ENCODE peak calls at places on chromosomes 12 and 14, in eight cellular contexts. I is lower lobe of right lung, X is bronchial epithelial cell, H is GM12864, A is tibial nerve, B is AG04450, J is endothelial cell, P is AG10803. Q is an unnamed sample.

GRCh38 chr12:49331360-49332222 is 5.4 kb downstream of the C1QL4 start:
- DNase-seq in I (peak), X (peak), H (no peak), A (peak), B (peak), J (peak), P (peak), Q (peak)

GRCh38 chr14:78455896-78456435 is 285.8 kb downstream of the NRXN3 start:
- DNase-seq in I (no peak), X (no peak), H (peak), A (no peak), B (no peak), J (no peak), P (no peak), Q (no peak)

GRCh38 chr14:65250162-65250495 is 147.8 kb upstream of the MAX start:
- DNase-seq in I (no peak), X (no peak), H (no peak), A (no peak), B (no peak), J (no peak), P (no peak), Q (no peak)

GRCh38 chr14:70700955-70701354 is 59.2 kb downstream of the TTC9 start:
- DNase-seq in I (no peak), X (no peak), H (no peak), A (no peak), B (no peak), J (peak), P (no peak), Q (no peak)

GRCh38 chr12:105748806-105749600 is 389.8 kb downstream of the NUAK1 start:
- DNase-seq in I (no peak), X (peak), H (no peak), A (peak), B (peak), J (no peak), P (peak), Q (no peak)

GRCh38 chr14:68705741-68706283 is 87.1 kb downstream of the ZFP36L1 start:
- DNase-seq in I (no peak), X (peak), H (no peak), A (no peak), B (no peak), J (no peak), P (no peak), Q (no peak)

GRCh38 chr12:58939399-58940100 is 19.2 kb upstream of the LRIG3 start:
- DNase-seq in I (no peak), X (no peak), H (no peak), A (no peak), B (no peak), J (no peak), P (no peak), Q (no peak)

GRCh38 chr12:39605996-39606395 is 13.6 kb downstream of the ABCD2 start:
- DNase-seq in I (no peak), X (peak), H (no peak), A (no peak), B (no peak), J (no peak), P (peak), Q (no peak)

GRCh38 chr14:59882957-59883356 is 12.4 kb upstream of the RTN1 start:
- DNase-seq in I (no peak), X (peak), H (no peak), A (no peak), B (no peak), J (no peak), P (no peak), Q (no peak)

GRCh38 chr12:114092981-114093380 is 126.9 kb upstream of the RBM19 start:
- DNase-seq in I (no peak), X (no peak), H (no peak), A (no peak), B (no peak), J (no peak), P (peak), Q (no peak)

GRCh38 chr14:74346341-74346740 is 1.9 kb upstream of the VRTN start:
- DNase-seq in I (no peak), X (no peak), H (no peak), A (no peak), B (no peak), J (no peak), P (no peak), Q (no peak)

GRCh38 chr14:80213602-80214001 is 2.3 kb upstream of the DIO2 start:
- DNase-seq in I (no peak), X (peak), H (peak), A (peak), B (no peak), J (peak), P (peak), Q (no peak)

GRCh38 chr14:95444132-95445129 is 72.0 kb downstream of the SYNE3 start:
- DNase-seq in I (no peak), X (no peak), H (no peak), A (no peak), B (no peak), J (no peak), P (no peak), Q (no peak)

GRCh38 chr12:51971679-51972423 is 20.4 kb downstream of the ACVR1B start:
- DNase-seq in I (no peak), X (no peak), H (no peak), A (no peak), B (no peak), J (no peak), P (peak), Q (no peak)

GRCh38 chr14:104293851-104294627 is 155.7 kb downstream of the KIF26A start:
- DNase-seq in I (peak), X (no peak), H (no peak), A (no peak), B (no peak), J (no peak), P (no peak), Q (no peak)

GRCh38 chr12:59708059-59708458 is 112.2 kb downstream of the SLC16A7 start:
- DNase-seq in I (no peak), X (peak), H (no peak), A (no peak), B (peak), J (no peak), P (peak), Q (no peak)

GRCh38 chr14:37591311-37591940 is 3.6 kb downstream of the FOXA1 start:
- DNase-seq in I (peak), X (peak), H (no peak), A (no peak), B (no peak), J (peak), P (no peak), Q (no peak)

GRCh38 chr14:99261916-99262787 is 9.8 kb downstream of the BCL11B start:
- DNase-seq in I (no peak), X (no peak), H (no peak), A (no peak), B (no peak), J (no peak), P (no peak), Q (no peak)

DNA sequence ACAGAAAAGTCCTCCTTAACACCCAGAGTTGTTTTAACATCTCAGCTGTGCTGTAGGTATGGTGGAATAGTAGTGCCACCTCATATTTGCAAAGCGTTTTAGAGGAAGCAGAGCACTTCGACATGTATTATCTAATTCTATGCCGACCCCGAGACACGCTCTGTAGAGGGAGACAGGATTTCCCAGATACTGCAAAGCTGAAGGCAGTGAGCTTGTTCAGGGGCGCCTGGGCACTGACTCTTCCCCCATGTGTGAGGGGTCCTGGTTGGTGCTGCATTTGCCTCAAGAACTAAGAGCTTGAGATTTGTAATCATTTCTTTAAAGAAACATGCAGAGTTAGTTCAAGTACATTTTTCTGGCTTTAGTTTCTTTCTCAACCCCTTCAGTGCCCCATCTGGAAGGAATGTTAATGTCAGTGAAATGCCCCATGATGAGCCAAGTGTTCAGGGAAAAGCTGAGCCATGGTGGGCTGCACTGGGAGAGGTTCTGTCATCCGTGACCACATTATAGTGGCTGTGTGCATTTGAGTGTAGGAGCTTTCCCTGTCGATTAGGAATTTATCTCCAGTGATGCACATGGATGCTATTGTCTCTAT is 66.3 kb downstream of the MBIP start:
- DNase-seq in I (no peak), X (peak), H (no peak), A (no peak), B (no peak), J (no peak), P (peak), Q (no peak)
- TF ChIP-seq CTCF in I (no peak), X (peak), H (no peak), A (no peak), B (peak), J (peak), P (peak), Q (no peak)

DNA sequence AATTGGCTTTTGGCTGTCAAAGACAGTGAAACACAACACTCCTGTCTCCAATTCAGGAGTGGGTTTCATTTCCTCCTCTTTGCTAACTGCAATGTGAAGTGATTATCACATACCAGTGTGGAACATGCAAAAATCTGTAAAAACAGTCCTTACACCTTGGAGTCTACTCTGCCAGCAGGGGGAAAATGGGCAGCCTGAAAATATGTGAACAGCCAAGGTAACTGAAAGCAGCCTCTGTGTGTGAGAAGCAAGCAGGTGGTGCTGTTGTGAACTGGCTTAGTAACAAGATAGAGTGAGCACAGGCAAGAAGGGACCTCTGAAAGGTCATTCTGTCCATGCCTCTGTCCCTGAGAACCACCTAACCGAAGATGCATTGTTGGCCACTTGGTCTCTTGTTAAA is 6.0 kb downstream of the PRMT8 start:
- DNase-seq in I (no peak), X (peak), H (no peak), A (no peak), B (no peak), J (peak), P (no peak), Q (no peak)
- TF ChIP-seq CTCF in I (no peak), X (peak), H (no peak), A (no peak), B (no peak), J (peak), P (no peak), Q (no peak)

GRCh38 chr12:45178771-45179170 is 37.1 kb upstream of the ANO6 start:
- DNase-seq in I (no peak), X (no peak), H (no peak), A (no peak), B (no peak), J (no peak), P (no peak), Q (no peak)

GRCh38 chr12:45182511-45182910 is 33.4 kb upstream of the ANO6 start:
- DNase-seq in I (no peak), X (no peak), H (no peak), A (no peak), B (no peak), J (no peak), P (no peak), Q (no peak)

GRCh38 chr12:45186762-45187161 is 29.1 kb upstream of the ANO6 start:
- DNase-seq in I (no peak), X (no peak), H (no peak), A (no peak), B (no peak), J (no peak), P (no peak), Q (no peak)

GRCh38 chr12:45184145-45184958 is 31.5 kb upstream of the ANO6 start:
- DNase-seq in I (no peak), X (no peak), H (no peak), A (no peak), B (no peak), J (no peak), P (peak), Q (no peak)

GRCh38 chr12:45183263-45183662 is 32.6 kb upstream of the ANO6 start:
- DNase-seq in I (no peak), X (peak), H (no peak), A (no peak), B (no peak), J (no peak), P (peak), Q (no peak)
- TF ChIP-seq CTCF in I (peak), X (peak), H (peak), A (peak), B (peak), J (no peak), P (peak), Q (peak)

GRCh38 chr12:75289678-75290200 is 40.4 kb downstream of the CAPS2 start:
- DNase-seq in I (no peak), X (peak), H (no peak), A (no peak), B (no peak), J (no peak), P (peak), Q (no peak)
- TF ChIP-seq CTCF in I (no peak), X (peak), H (no peak), A (no peak), B (peak), J (no peak), P (peak), Q (peak)

DNA sequence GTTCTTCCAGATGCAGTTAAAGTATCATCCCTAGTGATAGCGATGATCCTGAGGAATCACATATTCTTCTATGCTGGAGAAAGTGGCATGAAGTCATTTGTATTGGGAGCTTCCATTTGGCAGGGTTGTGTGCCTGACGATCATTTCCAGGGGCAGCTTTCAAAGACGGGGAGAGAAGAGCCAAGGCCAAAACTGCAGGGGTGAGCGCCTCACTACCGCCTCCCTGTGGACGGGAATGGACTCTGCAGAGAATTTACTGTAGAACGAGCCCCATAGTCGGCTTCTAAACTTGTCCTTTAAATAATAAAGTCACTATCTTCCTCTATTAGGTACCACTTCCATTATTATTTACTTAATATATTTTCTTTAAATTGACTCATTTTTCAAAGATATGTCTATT is 555.9 kb upstream of the TMEM132C start:
- DNase-seq in I (no peak), X (no peak), H (no peak), A (no peak), B (no peak), J (no peak), P (no peak), Q (no peak)
- TF ChIP-seq CTCF in I (peak), X (no peak), H (peak), A (no peak), B (peak), J (no peak), P (peak), Q (peak)

GRCh38 chr12:56042430-56043203 is 899 bp downstream of the RPS26 start:
- DNase-seq in I (no peak), X (no peak), H (no peak), A (no peak), B (no peak), J (no peak), P (no peak), Q (no peak)

GRCh38 chr12:56038022-56038665 is 3.6 kb upstream of the RPS26 start:
- DNase-seq in I (no peak), X (no peak), H (no peak), A (no peak), B (no peak), J (no peak), P (no peak), Q (no peak)

GRCh38 chr12:56040151-56040550 is 1.6 kb upstream of the RPS26 start:
- DNase-seq in I (no peak), X (no peak), H (no peak), A (no peak), B (no peak), J (no peak), P (no peak), Q (no peak)

GRCh38 chr12:56040963-56041578 is 647 bp upstream of the RPS26 start:
- DNase-seq in I (no peak), X (no peak), H (no peak), A (no peak), B (no peak), J (no peak), P (no peak), Q (no peak)

DNA sequence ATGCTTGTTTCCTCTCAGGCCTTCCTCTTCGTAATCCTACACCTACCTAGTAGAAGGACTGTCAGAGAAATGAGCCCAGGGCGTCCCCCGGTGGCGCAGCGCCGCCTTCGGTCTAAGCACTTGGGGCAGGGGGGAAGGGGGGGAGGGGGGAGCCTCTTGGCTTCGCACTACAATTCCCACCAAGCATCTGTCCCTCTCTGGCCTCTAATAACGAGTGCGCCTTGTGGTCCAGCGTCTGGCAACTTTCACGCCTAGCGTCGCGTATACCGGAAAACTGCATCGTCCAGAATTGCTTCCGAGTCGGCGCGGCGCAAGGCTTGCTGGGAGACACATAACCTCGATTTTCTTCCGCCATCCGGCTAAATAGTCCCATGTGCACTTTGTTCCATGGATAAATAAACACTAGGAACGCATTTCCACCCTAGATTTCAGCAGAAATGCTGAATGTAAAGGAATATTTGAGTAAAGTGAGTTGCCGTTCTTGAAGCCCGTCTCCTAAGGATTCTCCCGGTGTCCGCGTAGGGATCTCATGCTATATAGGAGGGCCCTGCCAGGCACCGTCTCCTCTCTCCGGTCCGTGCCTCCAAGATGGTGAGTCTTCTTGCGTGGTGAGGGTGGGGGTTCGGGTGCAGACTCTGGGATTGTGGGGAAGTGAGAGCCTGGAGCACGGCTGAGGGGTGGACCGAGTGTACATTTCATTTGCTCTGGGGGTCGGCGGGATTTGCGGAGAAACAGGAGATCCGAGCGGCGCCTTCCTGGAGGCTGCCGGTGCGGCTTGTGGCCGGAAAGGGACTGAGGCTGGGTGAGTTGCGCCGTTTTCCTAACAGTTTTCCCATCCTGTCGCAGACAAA is at the start of gene RPS26:
- DNase-seq in I (peak), X (peak), H (peak), A (peak), B (peak), J (peak), P (peak), Q (peak)
- TF ChIP-seq CTCF in I (peak), X (peak), H (peak), A (peak), B (peak), J (peak), P (peak), Q (peak)

GRCh38 chr12:12384601-12385321 is 27.9 kb downstream of the BORCS5 start:
- DNase-seq in I (no peak), X (no peak), H (no peak), A (no peak), B (no peak), J (no peak), P (no peak), Q (no peak)
- TF ChIP-seq CTCF in I (no peak), X (no peak), H (no peak), A (no peak), B (no peak), J (no peak), P (no peak), Q (no peak)

GRCh38 chr12:7160183-7160582 is 29.3 kb upstream of the PEX5 start:
- DNase-seq in I (no peak), X (no peak), H (no peak), A (no peak), B (no peak), J (no peak), P (no peak), Q (no peak)
- TF ChIP-seq CTCF in I (no peak), X (no peak), H (no peak), A (no peak), B (no peak), J (no peak), P (no peak), Q (no peak)